ENCODE peak calls at places on chromosome 14, in ten cellular contexts. One of them, this sample, is unnamed.

GRCh38 chr14:78259831-78260230 is 89.7 kb downstream of the NRXN3 start:
- DNase-seq in WERI-Rb-1: no peak
- DNase-seq in CD8-positive, alpha-beta T cell: no peak
- DNase-seq in cardiac muscle cell: no peak
- DNase-seq in dorsolateral prefrontal cortex: no peak
- DNase-seq in GM12878: no peak
- DNase-seq in tibial nerve: no peak
- DNase-seq in fibroblast of the aortic adventitia: no peak
- DNase-seq in GM12865: no peak
- DNase-seq in pancreas: no peak
- DNase-seq in this sample: no peak

GRCh38 chr14:39246618-39247017 is 12.9 kb downstream of the MIA2 start:
- DNase-seq in WERI-Rb-1: no peak
- DNase-seq in CD8-positive, alpha-beta T cell: no peak
- DNase-seq in cardiac muscle cell: no peak
- DNase-seq in dorsolateral prefrontal cortex: no peak
- DNase-seq in GM12878: no peak
- DNase-seq in tibial nerve: no peak
- DNase-seq in fibroblast of the aortic adventitia: no peak
- DNase-seq in GM12865: no peak
- DNase-seq in pancreas: no peak
- DNase-seq in this sample: no peak

GRCh38 chr14:20632448-20632830 is 9.1 kb downstream of the OR6S1 start:
- DNase-seq in WERI-Rb-1: no peak
- DNase-seq in CD8-positive, alpha-beta T cell: no peak
- DNase-seq in cardiac muscle cell: no peak
- DNase-seq in dorsolateral prefrontal cortex: no peak
- DNase-seq in GM12878: no peak
- DNase-seq in tibial nerve: no peak
- DNase-seq in fibroblast of the aortic adventitia: no peak
- DNase-seq in GM12865: peak
- DNase-seq in pancreas: no peak
- DNase-seq in this sample: no peak

GRCh38 chr14:52025310-52025709 is 36.0 kb downstream of the RTRAF start:
- DNase-seq in WERI-Rb-1: no peak
- DNase-seq in CD8-positive, alpha-beta T cell: no peak
- DNase-seq in cardiac muscle cell: peak
- DNase-seq in dorsolateral prefrontal cortex: no peak
- DNase-seq in GM12878: no peak
- DNase-seq in tibial nerve: no peak
- DNase-seq in fibroblast of the aortic adventitia: peak
- DNase-seq in GM12865: no peak
- DNase-seq in pancreas: no peak
- DNase-seq in this sample: peak

GRCh38 chr14:38867561-38868150 is 235.4 kb downstream of the SEC23A start:
- DNase-seq in WERI-Rb-1: peak
- DNase-seq in CD8-positive, alpha-beta T cell: peak
- DNase-seq in cardiac muscle cell: peak
- DNase-seq in dorsolateral prefrontal cortex: peak
- DNase-seq in GM12878: no peak
- DNase-seq in tibial nerve: peak
- DNase-seq in fibroblast of the aortic adventitia: peak
- DNase-seq in GM12865: peak
- DNase-seq in pancreas: peak
- DNase-seq in this sample: peak

GRCh38 chr14:63192085-63192484 is 12.2 kb upstream of the RHOJ start:
- DNase-seq in WERI-Rb-1: no peak
- DNase-seq in CD8-positive, alpha-beta T cell: no peak
- DNase-seq in cardiac muscle cell: peak
- DNase-seq in dorsolateral prefrontal cortex: no peak
- DNase-seq in GM12878: no peak
- DNase-seq in tibial nerve: no peak
- DNase-seq in fibroblast of the aortic adventitia: peak
- DNase-seq in GM12865: no peak
- DNase-seq in pancreas: no peak
- DNase-seq in this sample: no peak

GRCh38 chr14:103891667-103892215 is 36.5 kb upstream of the TDRD9 start:
- DNase-seq in WERI-Rb-1: no peak
- DNase-seq in CD8-positive, alpha-beta T cell: no peak
- DNase-seq in cardiac muscle cell: no peak
- DNase-seq in dorsolateral prefrontal cortex: no peak
- DNase-seq in GM12878: no peak
- DNase-seq in tibial nerve: no peak
- DNase-seq in fibroblast of the aortic adventitia: no peak
- DNase-seq in GM12865: no peak
- DNase-seq in pancreas: no peak
- DNase-seq in this sample: no peak

GRCh38 chr14:79318371-79318770 is 892.9 kb downstream of the DIO2 start:
- DNase-seq in WERI-Rb-1: no peak
- DNase-seq in CD8-positive, alpha-beta T cell: no peak
- DNase-seq in cardiac muscle cell: peak
- DNase-seq in dorsolateral prefrontal cortex: no peak
- DNase-seq in GM12878: no peak
- DNase-seq in tibial nerve: no peak
- DNase-seq in fibroblast of the aortic adventitia: peak
- DNase-seq in GM12865: no peak
- DNase-seq in pancreas: no peak
- DNase-seq in this sample: no peak

GRCh38 chr14:100903672-100904185 is at the start of gene RTL1:
- DNase-seq in WERI-Rb-1: no peak
- DNase-seq in CD8-positive, alpha-beta T cell: no peak
- DNase-seq in cardiac muscle cell: no peak
- DNase-seq in dorsolateral prefrontal cortex: no peak
- DNase-seq in GM12878: no peak
- DNase-seq in tibial nerve: no peak
- DNase-seq in fibroblast of the aortic adventitia: no peak
- DNase-seq in GM12865: no peak
- DNase-seq in pancreas: no peak
- DNase-seq in this sample: no peak

GRCh38 chr14:100907240-100907639 is 3.7 kb upstream of the RTL1 start:
- DNase-seq in WERI-Rb-1: no peak
- DNase-seq in CD8-positive, alpha-beta T cell: no peak
- DNase-seq in cardiac muscle cell: no peak
- DNase-seq in dorsolateral prefrontal cortex: no peak
- DNase-seq in GM12878: no peak
- DNase-seq in tibial nerve: no peak
- DNase-seq in fibroblast of the aortic adventitia: no peak
- DNase-seq in GM12865: no peak
- DNase-seq in pancreas: no peak
- DNase-seq in this sample: no peak

GRCh38 chr14:100905166-100905565 is 1.6 kb upstream of the RTL1 start:
- DNase-seq in WERI-Rb-1: no peak
- DNase-seq in CD8-positive, alpha-beta T cell: no peak
- DNase-seq in cardiac muscle cell: no peak
- DNase-seq in dorsolateral prefrontal cortex: no peak
- DNase-seq in GM12878: no peak
- DNase-seq in tibial nerve: no peak
- DNase-seq in fibroblast of the aortic adventitia: no peak
- DNase-seq in GM12865: no peak
- DNase-seq in pancreas: no peak
- DNase-seq in this sample: no peak

GRCh38 chr14:100904307-100905019 is 941 bp upstream of the RTL1 start:
- DNase-seq in WERI-Rb-1: no peak
- DNase-seq in CD8-positive, alpha-beta T cell: no peak
- DNase-seq in cardiac muscle cell: no peak
- DNase-seq in dorsolateral prefrontal cortex: no peak
- DNase-seq in GM12878: no peak
- DNase-seq in tibial nerve: no peak
- DNase-seq in fibroblast of the aortic adventitia: no peak
- DNase-seq in GM12865: no peak
- DNase-seq in pancreas: no peak
- DNase-seq in this sample: no peak

DNA sequence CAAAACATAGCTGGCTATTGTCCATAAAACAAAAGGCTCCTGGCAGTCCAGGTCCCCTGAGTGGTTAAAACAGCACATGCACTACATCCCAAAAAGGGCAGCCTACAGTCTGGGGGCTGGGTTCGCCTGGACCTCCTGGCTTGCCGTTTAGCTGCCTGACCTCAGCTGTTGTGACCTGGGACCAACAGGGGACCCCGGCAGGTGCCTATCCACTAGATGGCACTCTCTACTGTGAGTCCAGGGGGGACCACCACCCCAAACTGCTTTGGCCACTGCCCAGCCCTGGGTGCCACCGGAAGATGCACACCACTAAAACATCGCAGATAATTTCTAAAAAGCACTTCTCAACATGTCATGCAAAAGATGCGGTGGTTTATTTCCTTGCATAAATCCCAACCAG is 2.9 kb upstream of the RTL1 start:
- DNase-seq in WERI-Rb-1: no peak
- DNase-seq in CD8-positive, alpha-beta T cell: no peak
- DNase-seq in cardiac muscle cell: no peak
- DNase-seq in dorsolateral prefrontal cortex: no peak
- DNase-seq in GM12878: no peak
- DNase-seq in tibial nerve: no peak
- DNase-seq in fibroblast of the aortic adventitia: no peak
- DNase-seq in GM12865: no peak
- DNase-seq in pancreas: no peak
- DNase-seq in this sample: no peak
- TF ChIP-seq CTCF in WERI-Rb-1: peak
- TF ChIP-seq CTCF in CD8-positive, alpha-beta T cell: no peak
- TF ChIP-seq CTCF in cardiac muscle cell: peak
- TF ChIP-seq CTCF in dorsolateral prefrontal cortex: no peak
- TF ChIP-seq CTCF in GM12878: peak
- TF ChIP-seq CTCF in tibial nerve: no peak
- TF ChIP-seq CTCF in fibroblast of the aortic adventitia: no peak
- TF ChIP-seq CTCF in GM12865: no peak
- TF ChIP-seq CTCF in pancreas: no peak
- TF ChIP-seq CTCF in this sample: peak

GRCh38 chr14:24693353-24693737 is 59.4 kb upstream of the GZMB start:
- DNase-seq in WERI-Rb-1: no peak
- DNase-seq in CD8-positive, alpha-beta T cell: no peak
- DNase-seq in cardiac muscle cell: no peak
- DNase-seq in dorsolateral prefrontal cortex: no peak
- DNase-seq in GM12878: no peak
- DNase-seq in tibial nerve: no peak
- DNase-seq in fibroblast of the aortic adventitia: no peak
- DNase-seq in GM12865: no peak
- DNase-seq in pancreas: no peak
- DNase-seq in this sample: no peak

GRCh38 chr14:24692382-24693352 is 58.7 kb upstream of the GZMB start:
- DNase-seq in WERI-Rb-1: no peak
- DNase-seq in CD8-positive, alpha-beta T cell: no peak
- DNase-seq in cardiac muscle cell: no peak
- DNase-seq in dorsolateral prefrontal cortex: no peak
- DNase-seq in GM12878: no peak
- DNase-seq in tibial nerve: no peak
- DNase-seq in fibroblast of the aortic adventitia: no peak
- DNase-seq in GM12865: no peak
- DNase-seq in pancreas: no peak
- DNase-seq in this sample: no peak

GRCh38 chr14:24695265-24696241 is 61.6 kb upstream of the GZMB start:
- DNase-seq in WERI-Rb-1: no peak
- DNase-seq in CD8-positive, alpha-beta T cell: no peak
- DNase-seq in cardiac muscle cell: no peak
- DNase-seq in dorsolateral prefrontal cortex: no peak
- DNase-seq in GM12878: peak
- DNase-seq in tibial nerve: no peak
- DNase-seq in fibroblast of the aortic adventitia: no peak
- DNase-seq in GM12865: peak
- DNase-seq in pancreas: no peak
- DNase-seq in this sample: no peak

GRCh38 chr14:24693941-24694507 is 60.0 kb upstream of the GZMB start:
- DNase-seq in WERI-Rb-1: no peak
- DNase-seq in CD8-positive, alpha-beta T cell: no peak
- DNase-seq in cardiac muscle cell: no peak
- DNase-seq in dorsolateral prefrontal cortex: no peak
- DNase-seq in GM12878: no peak
- DNase-seq in tibial nerve: no peak
- DNase-seq in fibroblast of the aortic adventitia: no peak
- DNase-seq in GM12865: no peak
- DNase-seq in pancreas: no peak
- DNase-seq in this sample: no peak

GRCh38 chr14:24694680-24695079 is 60.7 kb upstream of the GZMB start:
- DNase-seq in WERI-Rb-1: no peak
- DNase-seq in CD8-positive, alpha-beta T cell: no peak
- DNase-seq in cardiac muscle cell: no peak
- DNase-seq in dorsolateral prefrontal cortex: no peak
- DNase-seq in GM12878: no peak
- DNase-seq in tibial nerve: no peak
- DNase-seq in fibroblast of the aortic adventitia: no peak
- DNase-seq in GM12865: no peak
- DNase-seq in pancreas: no peak
- DNase-seq in this sample: no peak
- H3K4me3 ChIP-seq in WERI-Rb-1: no peak
- H3K4me3 ChIP-seq in CD8-positive, alpha-beta T cell: no peak
- H3K4me3 ChIP-seq in cardiac muscle cell: no peak
- H3K4me3 ChIP-seq in dorsolateral prefrontal cortex: no peak
- H3K4me3 ChIP-seq in GM12878: no peak
- H3K4me3 ChIP-seq in tibial nerve: no peak
- H3K4me3 ChIP-seq in fibroblast of the aortic adventitia: no peak
- H3K4me3 ChIP-seq in GM12865: no peak
- H3K4me3 ChIP-seq in pancreas: no peak
- H3K4me3 ChIP-seq in this sample: no peak

GRCh38 chr14:24251880-24252288 is 9.5 kb upstream of the TINF2 start:
- DNase-seq in WERI-Rb-1: no peak
- DNase-seq in CD8-positive, alpha-beta T cell: no peak
- DNase-seq in cardiac muscle cell: peak
- DNase-seq in dorsolateral prefrontal cortex: no peak
- DNase-seq in GM12878: no peak
- DNase-seq in tibial nerve: no peak
- DNase-seq in fibroblast of the aortic adventitia: no peak
- DNase-seq in GM12865: no peak
- DNase-seq in pancreas: no peak
- DNase-seq in this sample: no peak
- TF ChIP-seq CTCF in WERI-Rb-1: no peak
- TF ChIP-seq CTCF in CD8-positive, alpha-beta T cell: no peak
- TF ChIP-seq CTCF in cardiac muscle cell: peak
- TF ChIP-seq CTCF in dorsolateral prefrontal cortex: no peak
- TF ChIP-seq CTCF in GM12878: no peak
- TF ChIP-seq CTCF in tibial nerve: no peak
- TF ChIP-seq CTCF in fibroblast of the aortic adventitia: peak
- TF ChIP-seq CTCF in GM12865: no peak
- TF ChIP-seq CTCF in pancreas: no peak
- TF ChIP-seq CTCF in this sample: no peak

GRCh38 chr14:37588956-37589737 is 5.9 kb downstream of the FOXA1 start:
- DNase-seq in WERI-Rb-1: no peak
- DNase-seq in CD8-positive, alpha-beta T cell: no peak
- DNase-seq in cardiac muscle cell: no peak
- DNase-seq in dorsolateral prefrontal cortex: no peak
- DNase-seq in GM12878: no peak
- DNase-seq in tibial nerve: no peak
- DNase-seq in fibroblast of the aortic adventitia: no peak
- DNase-seq in GM12865: no peak
- DNase-seq in pancreas: no peak
- DNase-seq in this sample: no peak

GRCh38 chr14:37588667-37588955 is 6.4 kb downstream of the FOXA1 start:
- DNase-seq in WERI-Rb-1: no peak
- DNase-seq in CD8-positive, alpha-beta T cell: no peak
- DNase-seq in cardiac muscle cell: no peak
- DNase-seq in dorsolateral prefrontal cortex: no peak
- DNase-seq in GM12878: no peak
- DNase-seq in tibial nerve: no peak
- DNase-seq in fibroblast of the aortic adventitia: no peak
- DNase-seq in GM12865: no peak
- DNase-seq in pancreas: no peak
- DNase-seq in this sample: no peak

GRCh38 chr14:37591311-37591940 is 3.6 kb downstream of the FOXA1 start:
- DNase-seq in WERI-Rb-1: no peak
- DNase-seq in CD8-positive, alpha-beta T cell: no peak
- DNase-seq in cardiac muscle cell: no peak
- DNase-seq in dorsolateral prefrontal cortex: no peak
- DNase-seq in GM12878: no peak
- DNase-seq in tibial nerve: no peak
- DNase-seq in fibroblast of the aortic adventitia: no peak
- DNase-seq in GM12865: no peak
- DNase-seq in pancreas: no peak
- DNase-seq in this sample: no peak

GRCh38 chr14:37590810-37591139 is 4.3 kb downstream of the FOXA1 start:
- DNase-seq in WERI-Rb-1: no peak
- DNase-seq in CD8-positive, alpha-beta T cell: no peak
- DNase-seq in cardiac muscle cell: no peak
- DNase-seq in dorsolateral prefrontal cortex: no peak
- DNase-seq in GM12878: no peak
- DNase-seq in tibial nerve: no peak
- DNase-seq in fibroblast of the aortic adventitia: no peak
- DNase-seq in GM12865: no peak
- DNase-seq in pancreas: no peak
- DNase-seq in this sample: no peak

GRCh38 chr14:37590096-37590809 is 4.8 kb downstream of the FOXA1 start:
- DNase-seq in WERI-Rb-1: no peak
- DNase-seq in CD8-positive, alpha-beta T cell: no peak
- DNase-seq in cardiac muscle cell: no peak
- DNase-seq in dorsolateral prefrontal cortex: no peak
- DNase-seq in GM12878: no peak
- DNase-seq in tibial nerve: no peak
- DNase-seq in fibroblast of the aortic adventitia: no peak
- DNase-seq in GM12865: no peak
- DNase-seq in pancreas: no peak
- DNase-seq in this sample: no peak
- H3K4me3 ChIP-seq in WERI-Rb-1: no peak
- H3K4me3 ChIP-seq in CD8-positive, alpha-beta T cell: no peak
- H3K4me3 ChIP-seq in cardiac muscle cell: no peak
- H3K4me3 ChIP-seq in dorsolateral prefrontal cortex: no peak
- H3K4me3 ChIP-seq in GM12878: no peak
- H3K4me3 ChIP-seq in tibial nerve: no peak
- H3K4me3 ChIP-seq in fibroblast of the aortic adventitia: no peak
- H3K4me3 ChIP-seq in GM12865: no peak
- H3K4me3 ChIP-seq in pancreas: no peak
- H3K4me3 ChIP-seq in this sample: no peak